ENCODE peak calls at places on chromosomes 6 and 20, in nine cellular contexts. M, Y, A, X, L, G, F, N and I are unnamed samples.

GRCh38 chr6:150199241-150199640 is 56.4 kb downstream of the PPP1R14C start:
- DNase-seq in Y (no peak), X (no peak), M (no peak), N (no peak), F (no peak), G (no peak), A (no peak), L (no peak), I (no peak)

GRCh38 chr6:90088009-90088408 is 193.7 kb downstream of the GJA10 start:
- DNase-seq in X (no peak), L (no peak), Y (no peak), G (peak; percentile 36), N (peak; percentile 62), M (peak; percentile 84), A (no peak), F (peak; percentile 64), I (no peak)

GRCh38 chr6:79804732-79805131 is 142.6 kb downstream of the ELOVL4 start:
- DNase-seq in L (no peak), F (no peak), A (no peak), G (no peak), X (no peak), M (no peak), N (no peak), Y (no peak), I (no peak)

GRCh38 chr6:166520905-166521834 is 65.3 kb downstream of the RAMACL start:
- DNase-seq in X (no peak), G (no peak), Y (no peak), A (no peak), N (no peak), M (no peak), F (no peak), L (no peak), I (no peak)

GRCh38 chr20:31260326-31260932 is 3.0 kb downstream of the DEFB115 start:
- DNase-seq in A (no peak), X (peak; percentile 15), Y (peak; percentile 31), G (no peak), N (no peak), M (no peak), L (no peak), F (no peak), I (no peak)

GRCh38 chr6:161748535-161749386 is 474.9 kb upstream of the AGPAT4 start:
- DNase-seq in A (peak; percentile 2), L (no peak), Y (peak; percentile 8), G (no peak), M (peak; percentile 14), N (peak; percentile 5), X (peak; percentile 79), F (no peak), I (no peak)

GRCh38 chr6:14925627-14926026 is 320.2 kb upstream of the JARID2 start:
- DNase-seq in A (no peak), N (no peak), G (peak; percentile 22), L (no peak), X (no peak), F (no peak), Y (no peak), M (peak; percentile 65), I (no peak)

GRCh38 chr20:63317601-63318291 is 24.8 kb downstream of the COL20A1 start:
- DNase-seq in M (no peak), X (no peak), Y (no peak), N (no peak), L (no peak), A (no peak), F (no peak), G (no peak), I (no peak)

GRCh38 chr6:28922841-28923317 is 906 bp downstream of the TRIM27 start:
- DNase-seq in L (no peak), M (peak; percentile 50), N (peak; percentile 77), F (peak; percentile 28), A (no peak), X (peak; percentile 45), G (no peak), Y (peak; percentile 66), I (peak; percentile 54)

GRCh38 chr20:35698298-35699126 is 640 bp downstream of the NFS1 start:
- DNase-seq in X (peak; percentile 34), N (peak; percentile 28), F (peak; percentile 11), M (no peak), Y (peak; percentile 17), L (no peak), A (no peak), G (no peak), I (peak; percentile 10)

GRCh38 chr6:7073810-7074525 is 33.8 kb upstream of the RREB1 start:
- DNase-seq in A (no peak), L (peak; percentile 45), G (no peak), M (no peak), F (no peak), Y (peak; percentile 64), X (no peak), N (no peak), I (no peak)

GRCh38 chr6:113697642-113698410 is 159.3 kb upstream of the MARCKS start:
- DNase-seq in N (no peak), L (no peak), Y (peak; percentile 39), M (peak; percentile 81), X (no peak), F (peak; percentile 79), A (no peak), G (peak; percentile 66), I (no peak)

GRCh38 chr6:116210750-116211425 is 43.0 kb downstream of the TSPYL4 start:
- DNase-seq in G (no peak), Y (no peak), F (peak; percentile 25), N (no peak), A (peak; percentile 8), L (no peak), X (no peak), M (peak; percentile 65), I (peak; percentile 48)

GRCh38 chr6:16712931-16713484 is 48.3 kb downstream of the ATXN1 start:
- DNase-seq in G (peak; percentile 90), A (no peak), F (peak; percentile 82), Y (peak; percentile 83), N (peak; percentile 94), X (no peak), L (no peak), M (peak; percentile 96), I (no peak)

GRCh38 chr20:61439251-61439650 is 187.2 kb downstream of the CDH4 start:
- DNase-seq in M (no peak), N (no peak), Y (no peak), X (no peak), L (no peak), G (no peak), F (no peak), A (no peak), I (no peak)

GRCh38 chr6:108482559-108482958 is 78.2 kb upstream of the FOXO3 start:
- DNase-seq in A (no peak), X (no peak), N (no peak), F (no peak), Y (no peak), M (no peak), L (no peak), G (no peak), I (no peak)

GRCh38 chr6:135230702-135231468 is 49.8 kb downstream of the MYB start:
- DNase-seq in N (no peak), F (no peak), M (peak; percentile 12), X (no peak), A (no peak), G (no peak), Y (no peak), L (no peak), I (no peak)

GRCh38 chr6:26054937-26055669 is 32.1 kb upstream of the HFE start:
- DNase-seq in X (peak; percentile 76), F (peak; percentile 93), N (peak; percentile 94), Y (peak; percentile 97), M (peak; percentile 96), A (peak; percentile 79), G (peak; percentile 95), L (peak; percentile 88), I (peak; percentile 76)

GRCh38 chr6:169654590-169655391 is 47.0 kb downstream of the WDR27 start:
- DNase-seq in N (peak; percentile 83), M (peak; percentile 76), A (peak; percentile 45), Y (no peak), G (peak; percentile 42), X (peak; percentile 87), L (peak; percentile 65), F (peak; percentile 82), I (peak; percentile 43)